ENCODE peak calls at places on chromosomes 3 and 15, in nine cellular contexts. F is activated effector memory CD4-positive, alpha-beta T cell treated with anti-CD3 and anti-CD28 coated beads, Interleukin-2, amount 50 U/mL, for 16 hours; K is CD8-positive, alpha-beta T cell; I is GM20000; O is nephron progenitor cell; H is GM03348; V is stimulated activated CD4-positive, alpha-beta T cell treated with anti-CD3 and anti-CD28 coated beads, Interleukin-1b, Interleukin-23, amount 100 ng/mL, for 1 hour; A is NCI-H748 treated with DMSO at 0.1 percent for 48 hours; C is activated CD8-positive, alpha-beta T cell treated with anti-CD3 and anti-CD28 coated beads for 36 hours. B is an unnamed sample.

GRCh38 chr3:121723485-121723884 is 26.1 kb downstream of the GOLGB1 start:
- DNase-seq in V (no peak), I (no peak), A (no peak), H (no peak), K (no peak), O (no peak), F (no peak), C (no peak), B (no peak)

GRCh38 chr3:47578691-47579632 is at the start of gene CSPG5:
- DNase-seq in O (peak; percentile 73), V (no peak), H (peak; percentile 73), A (peak; percentile 3), C (peak; percentile 27), F (peak; percentile 77), K (peak; percentile 17), I (peak; percentile 79), B (no peak)

GRCh38 chr3:109392293-109392692 is 54.9 kb upstream of the DPPA4 start:
- DNase-seq in F (no peak), O (no peak), H (no peak), K (no peak), V (no peak), A (no peak), C (no peak), I (no peak), B (no peak)

GRCh38 chr3:183868804-183869203 is 15.9 kb downstream of the PARL start:
- DNase-seq in A (no peak), V (no peak), F (no peak), K (no peak), I (no peak), C (no peak), H (no peak), O (no peak), B (no peak)

GRCh38 chr3:119323401-119324107 is 29.4 kb downstream of the ARHGAP31 start:
- DNase-seq in A (peak; percentile 15), C (peak; percentile 56), H (no peak), K (no peak), O (no peak), I (peak; percentile 27), F (peak; percentile 81), V (no peak), B (peak; percentile 71)

GRCh38 chr15:90716317-90716975 is 700 bp upstream of the BLM start:
- DNase-seq in O (no peak), K (no peak), C (no peak), H (no peak), I (no peak), A (no peak), V (no peak), F (no peak), B (no peak)

GRCh38 chr3:150920236-150920635 is 15.0 kb upstream of the MINDY4B start:
- DNase-seq in V (no peak), A (no peak), F (no peak), I (no peak), C (no peak), O (no peak), H (no peak), K (no peak), B (no peak)

GRCh38 chr15:47945869-47946666 is 174.7 kb upstream of the SLC24A5 start:
- DNase-seq in I (no peak), V (no peak), K (no peak), F (no peak), C (no peak), H (no peak), O (no peak), A (no peak), B (no peak)

GRCh38 chr3:188993140-188993539 is 178.6 kb upstream of the TPRG1 start:
- DNase-seq in H (no peak), A (no peak), V (no peak), C (no peak), F (no peak), K (no peak), I (no peak), O (no peak), B (no peak)

GRCh38 chr3:66812126-66812525 is 186.0 kb upstream of the KBTBD8 start:
- DNase-seq in F (no peak), A (no peak), V (no peak), H (no peak), O (no peak), C (no peak), K (no peak), I (no peak), B (peak; percentile 5)

GRCh38 chr3:49899815-49900214 is 3.9 kb downstream of the MST1R start:
- DNase-seq in F (no peak), H (no peak), A (no peak), O (peak; percentile 29), C (peak; percentile 44), V (no peak), K (no peak), I (no peak), B (peak; percentile 22)

GRCh38 chr15:90388462-90389182 is 580 bp downstream of the IQGAP1 start:
- DNase-seq in C (peak; percentile 67), A (no peak), I (peak; percentile 66), K (peak; percentile 58), F (peak; percentile 86), V (no peak), H (peak; percentile 78), O (peak; percentile 60), B (peak; percentile 62)

GRCh38 chr3:74824366-74824765 is 209.9 kb upstream of the CNTN3 start:
- DNase-seq in O (no peak), K (no peak), I (no peak), A (no peak), C (no peak), H (no peak), V (no peak), F (no peak), B (no peak)

GRCh38 chr3:31534036-31534435 is 1.3 kb downstream of the STT3B start:
- DNase-seq in V (no peak), A (no peak), I (no peak), C (no peak), H (peak; percentile 15), F (no peak), O (no peak), K (no peak), B (peak; percentile 25)

GRCh38 chr3:4413467-4413866 is 53.6 kb downstream of the SUMF1 start:
- DNase-seq in A (no peak), O (no peak), C (no peak), H (no peak), I (no peak), V (no peak), K (no peak), F (no peak), B (no peak)

GRCh38 chr3:119913021-119913420 is 131.1 kb downstream of the NR1I2 start:
- DNase-seq in I (no peak), K (no peak), O (no peak), H (no peak), V (no peak), C (no peak), A (no peak), F (no peak), B (no peak)

GRCh38 chr3:139202226-139202958 is 141.4 kb upstream of the MRPS22 start:
- DNase-seq in K (no peak), V (no peak), O (peak; percentile 31), H (no peak), A (no peak), C (peak; percentile 46), I (peak; percentile 49), F (no peak), B (peak; percentile 24)

GRCh38 chr15:69713726-69714559 is 261.3 kb downstream of the RPLP1 start:
- DNase-seq in K (peak; percentile 77), F (peak; percentile 84), A (no peak), I (peak; percentile 65), V (no peak), C (peak; percentile 91), O (no peak), H (no peak), B (peak; percentile 90)

GRCh38 chr15:31270767-31271166 is 55.9 kb upstream of the KLF13 start:
- DNase-seq in V (no peak), H (no peak), C (no peak), K (peak; percentile 8), A (no peak), F (peak; percentile 46), O (peak; percentile 35), I (no peak), B (no peak)

GRCh38 chr3:104245981-104246380 is 1120.7 kb upstream of the ALCAM start:
- DNase-seq in I (no peak), F (no peak), K (no peak), O (no peak), C (no peak), V (no peak), H (no peak), A (no peak), B (no peak)

GRCh38 chr15:52134502-52135144 is 22.0 kb upstream of the BCL2L10 start:
- DNase-seq in H (no peak), C (no peak), F (no peak), I (no peak), A (no peak), O (no peak), V (no peak), K (no peak), B (no peak)

GRCh38 chr3:18222686-18223085 is 202.5 kb downstream of the SATB1 start:
- DNase-seq in A (no peak), F (no peak), O (no peak), I (no peak), V (no peak), H (no peak), K (no peak), C (no peak), B (no peak)

GRCh38 chr3:32238027-32238815 is at the start of gene CMTM8:
- DNase-seq in A (peak; percentile 22), F (peak; percentile 87), V (peak; percentile 35), O (peak; percentile 70), I (peak; percentile 81), K (peak; percentile 55), H (peak; percentile 31), C (peak; percentile 59), B (peak; percentile 70)

GRCh38 chr15:63226155-63226883 is 36.9 kb downstream of the RAB8B start:
- DNase-seq in V (no peak), O (no peak), I (no peak), H (no peak), C (no peak), A (no peak), F (no peak), K (no peak), B (no peak)

GRCh38 chr3:13189639-13190375 is 116.6 kb upstream of the IQSEC1 start:
- DNase-seq in I (no peak), H (peak; percentile 56), A (no peak), O (peak; percentile 43), C (peak; percentile 56), K (peak; percentile 14), V (no peak), F (no peak), B (peak; percentile 49)

GRCh38 chr3:138046955-138047354 is 37.0 kb downstream of the CLDN18 start:
- DNase-seq in H (no peak), A (no peak), K (no peak), C (no peak), I (no peak), V (no peak), F (no peak), O (no peak), B (peak; percentile 20)

GRCh38 chr15:43067717-43068461 is 37.9 kb downstream of the UBR1 start:
- DNase-seq in C (peak; percentile 31), O (no peak), F (no peak), V (no peak), I (no peak), H (peak; percentile 16), A (no peak), K (no peak), B (peak; percentile 14)

GRCh38 chr3:39725321-39725720 is 84.1 kb upstream of the MYRIP start:
- DNase-seq in I (no peak), K (no peak), O (no peak), A (no peak), F (no peak), V (no peak), C (no peak), H (no peak), B (no peak)

GRCh38 chr3:35296533-35296932 is 342.8 kb upstream of the ARPP21 start:
- DNase-seq in F (no peak), K (no peak), V (no peak), A (no peak), H (no peak), O (no peak), C (peak; percentile 48), I (no peak), B (peak; percentile 11)

GRCh38 chr3:194277547-194278091 is 73.5 kb downstream of the CPN2 start:
- DNase-seq in H (peak; percentile 83), K (no peak), F (peak; percentile 39), V (no peak), C (no peak), I (no peak), O (peak; percentile 46), A (no peak), B (no peak)

GRCh38 chr15:67296684-67297083 is 42.1 kb downstream of the IQCH start:
- DNase-seq in V (no peak), I (no peak), F (no peak), K (no peak), C (no peak), O (no peak), A (no peak), H (no peak), B (no peak)